ENCODE peak calls at places on chromosome 12, in ten cellular contexts. Q, R, T, M, V, W, A, H, J and I are unnamed samples.

GRCh38 chr12:31759621-31760459 is 31.0 kb upstream of the AMN1 start:
- DNase-seq in Q (no peak), A (no peak), J (no peak), W (no peak), H (no peak), M (no peak), T (no peak), V (no peak), R (no peak), I (no peak)

GRCh38 chr12:54025507-54026393 is 2.5 kb upstream of the HOXC6 start:
- DNase-seq in W (no peak), A (no peak), J (no peak), M (no peak), Q (no peak), R (no peak), V (no peak), T (no peak), H (no peak), I (no peak)

GRCh38 chr12:108063192-108063591 is 65.9 kb upstream of the WSCD2 start:
- DNase-seq in V (no peak), M (no peak), T (no peak), Q (peak), W (peak), A (no peak), J (peak), R (peak), H (no peak), I (no peak)

GRCh38 chr12:51028811-51029146 is 2.6 kb upstream of the SLC11A2 start:
- DNase-seq in W (no peak), M (no peak), A (no peak), H (no peak), J (peak), Q (no peak), V (no peak), R (no peak), T (no peak), I (peak)

GRCh38 chr12:124884587-124885438 is 21.1 kb upstream of the SCARB1 start:
- DNase-seq in Q (no peak), R (no peak), J (no peak), W (no peak), A (no peak), T (no peak), M (peak), V (no peak), H (peak), I (no peak)

GRCh38 chr12:67590122-67590795 is 58.3 kb upstream of the DYRK2 start:
- DNase-seq in H (no peak), V (peak), M (no peak), A (no peak), J (no peak), Q (no peak), R (peak), W (no peak), T (no peak), I (no peak)

GRCh38 chr12:6943387-6943718 is 263 bp upstream of the RNU7-1 start:
- DNase-seq in T (no peak), H (peak), Q (peak), M (peak), J (peak), W (peak), R (peak), V (peak), A (no peak), I (peak)

GRCh38 chr12:25835385-25835784 is 123.1 kb upstream of the RASSF8 start:
- DNase-seq in W (no peak), T (no peak), J (no peak), V (no peak), A (no peak), R (no peak), H (no peak), Q (no peak), M (no peak), I (no peak)

GRCh38 chr12:10304161-10304574 is 3.5 kb upstream of the KLRD1 start:
- DNase-seq in A (no peak), Q (peak), J (peak), T (no peak), M (no peak), W (no peak), R (peak), V (no peak), H (no peak), I (peak)